ENCODE peak calls at places on chromosomes 11 and 22, in ten cellular contexts. W, R, C, S, U, L, T, V, Q and Y are unnamed samples.

GRCh38 chr11:12126352-12127019 is 16.1 kb downstream of the MICAL2 start:
- DNase-seq in T (no peak), R (no peak), V (no peak), C (peak; percentile 76), U (no peak), Q (no peak), S (no peak), W (no peak), L (peak; percentile 76), Y (no peak)

GRCh38 chr11:47797633-47798032 is 30.5 kb upstream of the FNBP4 start:
- DNase-seq in C (peak; percentile 85), S (no peak), L (peak; percentile 59), R (no peak), U (no peak), V (no peak), Q (no peak), W (no peak), T (peak; percentile 4), Y (no peak)

GRCh38 chr11:109970516-109971183 is 122.5 kb upstream of the ZC3H12C start:
- DNase-seq in L (no peak), W (no peak), V (no peak), T (no peak), U (no peak), Q (no peak), C (no peak), R (no peak), S (no peak), Y (no peak)

GRCh38 chr11:67033661-67034166 is 10.8 kb downstream of the SYT12 start:
- DNase-seq in R (no peak), U (no peak), L (peak; percentile 88), V (no peak), Q (no peak), T (no peak), S (no peak), C (peak; percentile 94), W (no peak), Y (no peak)

GRCh38 chr11:61338783-61339489 is 5.9 kb downstream of the TKFC start:
- DNase-seq in Q (no peak), T (no peak), W (no peak), R (no peak), L (no peak), V (no peak), U (no peak), S (no peak), C (no peak), Y (no peak)

GRCh38 chr11:125452125-125452470 is 44.0 kb downstream of the FEZ1 start:
- DNase-seq in L (no peak), U (no peak), V (no peak), S (no peak), W (no peak), T (no peak), C (no peak), R (no peak), Q (no peak), Y (no peak)

GRCh38 chr11:46210856-46211255 is 66.6 kb upstream of the CREB3L1 start:
- DNase-seq in V (no peak), T (no peak), L (no peak), U (no peak), W (no peak), Q (no peak), C (no peak), R (no peak), S (no peak), Y (no peak)

GRCh38 chr11:32890843-32891656 is 1.6 kb upstream of the QSER1 start:
- DNase-seq in L (no peak), Q (peak; percentile 29), T (no peak), V (no peak), U (no peak), C (no peak), S (no peak), R (no peak), W (no peak), Y (no peak)

GRCh38 chr22:29319072-29319471 is 3.6 kb upstream of the RASL10A start:
- DNase-seq in S (no peak), U (no peak), W (no peak), C (no peak), R (no peak), Q (no peak), L (no peak), V (no peak), T (no peak), Y (no peak)

DNA sequence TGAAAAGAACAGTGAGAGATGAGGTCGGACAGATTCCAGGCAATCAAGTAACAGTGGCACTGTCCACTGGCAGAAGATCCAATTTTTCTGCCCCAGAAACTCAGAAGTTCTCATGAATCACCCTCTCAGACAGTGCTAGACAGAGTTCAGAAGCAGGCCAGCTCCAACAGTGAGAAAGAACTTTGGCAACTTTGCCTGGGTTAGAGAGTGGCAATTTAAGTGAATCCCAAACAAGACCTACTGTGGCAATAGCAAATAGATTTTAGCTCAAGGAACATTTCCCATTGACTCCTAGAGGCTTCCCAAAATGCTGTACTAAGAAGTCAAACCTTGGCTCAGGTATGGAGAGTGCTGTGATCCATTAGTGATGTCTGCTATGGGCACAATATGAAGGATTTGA is 12.3 kb downstream of the CD44 start:
- DNase-seq in U (no peak), R (no peak), L (peak; percentile 53), W (no peak), C (peak; percentile 59), Q (no peak), T (no peak), V (no peak), S (no peak), Y (no peak)
- TF ChIP-seq CTCF in U (no peak), R (no peak), L (no peak), W (no peak), C (no peak), Q (no peak), T (no peak), V (no peak), S (no peak), Y (no peak)

DNA sequence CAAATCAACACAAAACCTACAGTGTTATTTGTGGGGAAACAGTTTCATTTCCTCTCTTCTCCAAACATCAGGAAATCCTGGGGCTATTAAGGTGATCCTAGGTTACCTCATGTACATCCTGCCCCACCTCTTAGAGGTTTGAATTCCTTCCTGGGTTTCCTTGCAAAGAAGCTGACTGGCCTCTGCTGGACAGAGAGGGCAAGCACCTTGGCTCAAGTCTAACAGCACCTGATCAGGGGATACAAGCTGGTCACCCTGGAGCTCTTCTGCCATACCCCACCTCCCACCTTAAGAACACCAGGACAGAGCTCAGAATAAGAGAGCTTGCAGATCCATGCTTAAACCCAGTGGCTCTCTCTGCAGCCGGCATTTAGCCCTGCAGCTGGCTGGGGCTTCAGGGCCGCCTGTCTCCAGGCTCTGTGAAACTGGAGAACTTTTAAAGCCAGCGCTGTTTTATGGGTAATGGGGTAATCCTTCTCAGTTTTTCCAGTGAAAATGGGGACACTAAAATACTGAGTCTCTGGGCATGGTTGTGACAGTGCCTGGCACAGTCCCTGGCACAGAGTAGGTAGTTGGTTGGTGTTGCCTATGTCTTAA is 386.6 kb upstream of the NARS2 start:
- DNase-seq in R (no peak), U (no peak), T (no peak), C (no peak), W (no peak), L (peak; percentile 51), S (no peak), V (no peak), Q (peak; percentile 39), Y (no peak)
- TF ChIP-seq CTCF in R (no peak), U (no peak), T (no peak), C (peak; percentile 73), W (peak; percentile 59), L (peak; percentile 57), S (no peak), V (no peak), Q (peak; percentile 44), Y (peak; percentile 26)

DNA sequence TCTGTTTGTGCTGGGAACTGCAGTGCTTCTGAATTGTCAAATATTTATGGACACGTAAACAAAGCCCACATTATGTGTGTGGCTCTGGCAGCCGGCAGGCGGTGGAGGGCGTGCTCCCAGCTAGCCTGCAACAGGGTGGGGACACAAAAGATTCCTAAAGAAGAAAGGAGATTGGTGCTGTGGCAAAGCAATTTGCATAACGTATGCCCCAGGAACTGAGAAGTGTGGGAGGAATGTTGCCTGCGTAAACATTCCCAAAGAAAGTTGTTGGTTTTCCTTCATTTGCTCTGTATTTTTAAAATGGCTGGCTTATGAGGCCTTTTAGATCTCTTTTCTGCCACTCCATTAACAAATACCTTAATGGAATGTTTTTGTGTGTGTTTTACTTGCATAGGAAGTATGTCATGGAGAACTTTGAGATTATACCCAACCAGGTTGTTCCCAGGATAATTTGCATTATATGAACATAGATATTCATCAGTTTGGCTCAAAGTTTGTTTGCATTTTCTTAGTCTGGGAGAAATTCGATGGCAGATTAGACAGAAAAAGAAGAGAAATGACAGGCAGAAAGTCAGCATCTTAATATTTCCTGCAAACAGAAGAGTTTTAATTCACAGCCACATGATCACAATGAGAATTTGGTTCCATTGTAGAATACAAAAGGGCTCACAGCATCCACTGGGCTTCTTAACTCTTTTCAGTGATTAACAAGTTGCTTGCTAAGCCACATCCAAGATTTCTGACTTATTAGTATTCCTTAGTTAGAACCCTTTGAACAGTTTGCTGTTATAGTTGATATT is 41.8 kb upstream of the DLAT start:
- DNase-seq in W (peak; percentile 48), V (no peak), S (no peak), T (no peak), C (no peak), U (no peak), L (peak; percentile 63), R (no peak), Q (peak; percentile 80), Y (no peak)
- TF ChIP-seq CTCF in W (peak; percentile 33), V (no peak), S (no peak), T (no peak), C (no peak), U (no peak), L (no peak), R (peak; percentile 8), Q (no peak), Y (no peak)

GRCh38 chr11:20003357-20003756 is 156.9 kb downstream of the DBX1 start:
- DNase-seq in U (no peak), W (no peak), T (no peak), R (no peak), S (no peak), Q (no peak), V (no peak), L (no peak), C (no peak), Y (no peak)

GRCh38 chr11:20002312-20003216 is 157.7 kb downstream of the DBX1 start:
- DNase-seq in Q (no peak), W (no peak), R (no peak), V (no peak), U (no peak), L (no peak), S (no peak), T (no peak), C (no peak), Y (no peak)

GRCh38 chr11:20000022-20000392 is 160.3 kb downstream of the DBX1 start:
- DNase-seq in L (no peak), U (no peak), C (no peak), W (no peak), T (no peak), R (no peak), V (no peak), S (no peak), Q (no peak), Y (no peak)

GRCh38 chr11:19996591-19996990 is 163.7 kb downstream of the DBX1 start:
- DNase-seq in T (no peak), Q (no peak), U (no peak), R (no peak), L (no peak), C (no peak), V (no peak), W (no peak), S (no peak), Y (no peak)

GRCh38 chr11:20000393-20001134 is 159.7 kb downstream of the DBX1 start:
- DNase-seq in T (no peak), Q (no peak), R (no peak), W (peak; percentile 46), V (peak; percentile 19), U (no peak), C (no peak), L (no peak), S (no peak), Y (no peak)
- TF ChIP-seq CTCF in T (no peak), Q (no peak), R (no peak), W (no peak), V (no peak), U (no peak), C (no peak), L (no peak), S (no peak), Y (no peak)